ENCODE peak calls at places on chromosomes 2 and 18, in five cellular contexts. H is fibroblast of pulmonary artery, I is breast epithelium, M is choroid plexus epithelial cell, T is fibroblast of lung. G is an unnamed sample.
A peak's percentile ranks its signal among the peaks of the same experiment; 100 is the strongest.

GRCh38 chr18:13276530-13277520 is 58.3 kb downstream of the LDLRAD4 start:
- DNase-seq in I (peak; percentile 59), H (no peak), T (no peak), M (peak; percentile 5), G (no peak)

GRCh38 chr18:7177131-7177744 is 53.7 kb upstream of the LRRC30 start:
- DNase-seq in I (peak; percentile 62), T (peak; percentile 87), M (peak; percentile 96), H (peak; percentile 92), G (peak; percentile 78)

GRCh38 chr2:147198651-147199171 is 646.1 kb upstream of the ACVR2A start:
- DNase-seq in H (no peak), I (no peak), M (no peak), T (no peak), G (no peak)

GRCh38 chr2:117961201-117961600 is 52.7 kb downstream of the CCDC93 start:
- DNase-seq in M (no peak), H (no peak), I (no peak), T (no peak), G (no peak)

GRCh38 chr2:239094727-239095266 is 246.9 kb downstream of the TWIST2 start:
- DNase-seq in M (no peak), I (no peak), T (no peak), H (no peak), G (no peak)

GRCh38 chr18:62555135-62555534 is 32.3 kb downstream of the ZCCHC2 start:
- DNase-seq in I (no peak), H (peak; percentile 24), T (peak; percentile 49), M (peak; percentile 35), G (peak; percentile 73)

GRCh38 chr2:46661526-46661925 is 182.2 kb downstream of the TMEM247 start:
- DNase-seq in I (no peak), H (no peak), T (no peak), M (no peak), G (no peak)

GRCh38 chr2:156434461-156435291 is 1.5 kb upstream of the GPD2 start:
- DNase-seq in H (peak; percentile 51), M (peak; percentile 71), I (no peak), T (no peak), G (no peak)

GRCh38 chr2:175004980-175005832 is at the start of gene CHN1:
- DNase-seq in T (peak; percentile 78), M (peak; percentile 52), I (peak; percentile 26), H (peak; percentile 59), G (peak; percentile 57)

GRCh38 chr2:54895735-54896134 is 154.5 kb downstream of the RTN4 start:
- DNase-seq in I (no peak), M (peak; percentile 72), T (peak; percentile 58), H (peak; percentile 46), G (peak; percentile 69)

GRCh38 chr2:15595936-15596335 is 4.3 kb downstream of the DDX1 start:
- DNase-seq in I (no peak), T (no peak), H (no peak), M (no peak), G (no peak)

GRCh38 chr2:228786932-228787331 is 484.2 kb downstream of the PID1 start:
- DNase-seq in I (no peak), T (no peak), H (no peak), M (no peak), G (no peak)

GRCh38 chr18:76459687-76460350 is 35.2 kb downstream of the ZNF516 start:
- DNase-seq in M (peak; percentile 98), H (peak; percentile 99), I (peak; percentile 82), T (peak; percentile 98), G (peak; percentile 98)

GRCh38 chr2:46179037-46179621 is 118.1 kb upstream of the EPAS1 start:
- DNase-seq in H (peak; percentile 99), I (peak; percentile 55), T (peak; percentile 97), M (peak; percentile 98), G (no peak)

GRCh38 chr2:96092580-96092877 is 23.8 kb downstream of the ADRA2B start:
- DNase-seq in M (no peak), T (no peak), H (no peak), I (no peak), G (no peak)

GRCh38 chr18:8882632-8883408 is 177.5 kb downstream of the MTCL1 start:
- DNase-seq in H (no peak), I (no peak), T (peak; percentile 9), M (no peak), G (peak; percentile 85)

GRCh38 chr2:105576440-105577241 is 168.1 kb upstream of the NCK2 start:
- DNase-seq in I (no peak), H (peak; percentile 86), T (peak; percentile 60), M (peak; percentile 77), G (peak; percentile 57)

GRCh38 chr2:39942970-39943369 is 163.9 kb upstream of the THUMPD2 start:
- DNase-seq in T (no peak), H (peak; percentile 39), M (peak; percentile 7), I (no peak), G (no peak)

GRCh38 chr2:37783545-37783944 is 112.1 kb upstream of the CDC42EP3 start:
- DNase-seq in I (no peak), H (no peak), M (no peak), T (no peak), G (no peak)

GRCh38 chr2:232545511-232546375 is 4.6 kb downstream of the TIGD1 start:
- DNase-seq in T (no peak), H (no peak), I (no peak), M (no peak), G (no peak)

GRCh38 chr2:42801388-42801787 is 9.0 kb upstream of the HAAO start:
- DNase-seq in T (no peak), H (no peak), M (no peak), I (no peak), G (peak; percentile 13)

GRCh38 chr2:237432484-237433092 is 18.6 kb upstream of the COL6A3 start:
- DNase-seq in T (peak; percentile 64), H (peak; percentile 85), M (peak; percentile 58), I (no peak), G (peak; percentile 92)

GRCh38 chr18:46518438-46518837 is 138.6 kb downstream of the LOXHD1 start:
- DNase-seq in H (no peak), T (no peak), M (no peak), I (peak; percentile 19), G (peak; percentile 38)
- TF ChIP-seq CTCF in H (no peak), T (no peak), M (no peak), I (no peak), G (no peak)

DNA sequence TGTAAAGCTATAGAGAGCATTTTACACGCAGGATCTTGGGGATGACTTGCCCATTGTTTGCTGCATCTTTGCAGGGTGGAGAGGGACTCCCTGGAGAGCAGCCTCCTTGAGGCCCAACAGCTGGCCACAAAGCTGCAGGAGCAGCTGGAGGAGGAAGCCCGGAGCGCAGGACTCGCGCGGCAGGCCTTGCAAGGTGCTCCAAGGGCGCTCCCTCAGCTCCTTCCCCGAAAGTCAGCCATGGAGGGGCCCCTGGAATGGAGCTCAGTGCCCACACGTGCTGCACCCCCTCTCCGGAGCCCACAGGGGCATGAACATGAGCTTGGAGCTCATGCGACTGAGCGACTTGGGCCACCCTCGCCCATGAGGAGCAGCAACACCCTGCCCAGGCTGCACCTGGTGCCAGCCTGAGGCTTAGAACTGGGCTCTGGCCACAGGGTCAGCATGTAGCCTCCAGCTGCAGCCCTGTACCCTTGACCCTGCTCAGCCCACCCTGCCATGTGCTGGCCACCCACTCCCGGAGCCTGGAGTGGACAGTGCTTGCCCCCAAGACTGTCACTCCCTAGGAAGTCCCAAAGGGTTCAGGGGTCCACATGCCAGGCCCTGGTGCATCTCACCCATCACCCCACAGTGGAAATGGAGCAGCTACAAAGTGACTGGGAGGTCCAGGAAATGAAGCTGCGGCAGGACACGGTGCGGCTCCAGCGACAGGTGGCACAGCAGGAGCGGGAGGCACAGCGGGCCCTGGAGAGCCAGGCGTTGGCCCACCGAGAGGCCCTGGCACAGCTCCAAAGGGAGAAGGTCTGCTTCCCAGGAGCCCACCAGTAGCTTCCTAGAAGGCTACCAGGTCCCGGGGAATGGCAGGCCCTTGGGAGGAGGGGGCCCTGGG is 43.0 kb downstream of the CROCC2 start:
- DNase-seq in H (no peak), I (peak; percentile 3), T (no peak), M (no peak), G (no peak)
- TF ChIP-seq CTCF in H (no peak), I (no peak), T (no peak), M (no peak), G (no peak)

GRCh38 chr2:48545244-48545643 is 15.3 kb downstream of the STON1 start:
- DNase-seq in T (no peak), H (no peak), M (peak; percentile 13), I (no peak), G (no peak)
- TF ChIP-seq CTCF in T (no peak), H (no peak), M (peak; percentile 37), I (no peak), G (no peak)

GRCh38 chr2:23241611-23242245 is 143.3 kb upstream of the KLHL29 start:
- DNase-seq in M (no peak), I (no peak), H (no peak), T (no peak), G (peak; percentile 65)

GRCh38 chr2:23246992-23247683 is 137.8 kb upstream of the KLHL29 start:
- DNase-seq in M (no peak), H (no peak), I (no peak), T (no peak), G (no peak)

GRCh38 chr2:23243258-23243657 is 141.7 kb upstream of the KLHL29 start:
- DNase-seq in T (no peak), M (no peak), H (no peak), I (no peak), G (no peak)

GRCh38 chr2:23241106-23241505 is 143.9 kb upstream of the KLHL29 start:
- DNase-seq in H (no peak), T (no peak), I (no peak), M (no peak), G (no peak)

DNA sequence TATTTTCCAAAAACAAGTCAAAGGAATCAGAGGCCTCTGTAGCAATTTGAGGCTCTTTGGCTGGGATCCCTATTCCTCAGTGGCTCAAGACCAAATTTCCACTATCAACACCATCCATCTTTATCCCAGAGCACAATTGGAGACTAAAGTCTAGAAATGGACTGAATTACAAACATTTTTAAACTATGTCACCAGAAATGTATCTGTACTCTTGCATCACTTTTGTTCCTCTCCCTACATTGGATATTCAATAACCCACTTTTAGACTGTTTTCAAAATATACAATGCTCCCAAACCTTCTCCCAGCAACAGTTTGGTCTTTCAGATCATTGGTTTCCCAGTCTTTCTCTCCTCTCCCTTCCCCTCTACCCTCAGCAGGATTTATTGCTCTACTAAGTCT is 140.3 kb upstream of the KLHL29 start:
- DNase-seq in M (no peak), I (no peak), H (no peak), T (no peak), G (no peak)
- TF ChIP-seq CTCF in M (no peak), I (no peak), H (no peak), T (no peak), G (no peak)

GRCh38 chr2:191866675-191867506 is 20.0 kb upstream of the CAVIN2 start:
- DNase-seq in M (peak; percentile 92), H (peak; percentile 96), T (peak; percentile 98), I (no peak), G (peak; percentile 91)

GRCh38 chr2:191870744-191871143 is 23.9 kb upstream of the CAVIN2 start:
- DNase-seq in H (no peak), T (no peak), M (peak; percentile 21), I (no peak), G (no peak)

GRCh38 chr2:191869781-191870180 is 22.9 kb upstream of the CAVIN2 start:
- DNase-seq in T (peak; percentile 59), I (no peak), H (no peak), M (no peak), G (no peak)

GRCh38 chr2:191867507-191867847 is 20.6 kb upstream of the CAVIN2 start:
- DNase-seq in T (no peak), I (peak; percentile 29), H (no peak), M (no peak), G (no peak)

DNA sequence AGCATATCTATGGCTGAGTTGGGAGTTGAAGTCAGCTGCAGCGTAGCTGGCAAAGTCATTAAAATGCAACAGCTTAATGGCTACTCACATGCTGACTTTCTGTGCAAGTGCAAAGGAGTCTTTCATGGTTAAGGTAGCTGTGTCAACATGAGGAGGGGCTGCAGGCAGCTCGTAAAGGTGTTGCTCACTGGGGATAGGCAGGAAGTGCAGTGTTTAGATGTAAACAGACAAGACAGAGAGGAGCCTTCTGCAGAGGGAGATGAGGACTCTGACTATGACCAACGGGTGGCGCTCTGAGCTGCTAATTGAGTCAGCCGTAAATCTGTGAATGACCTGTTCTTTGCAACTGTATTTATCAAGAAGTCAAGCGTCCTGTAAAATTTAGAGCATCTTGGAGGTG is 22.3 kb upstream of the CAVIN2 start:
- DNase-seq in M (peak; percentile 84), I (no peak), H (peak; percentile 53), T (peak; percentile 40), G (peak; percentile 60)
- TF ChIP-seq CTCF in M (peak; percentile 78), I (no peak), H (peak; percentile 31), T (no peak), G (no peak)

G was measured in MCF 10A.